ENCODE peak calls at places on chromosomes 5 and 9, in seven cellular contexts. A, S, M, T, L, K and H are unnamed samples.

GRCh38 chr9:125805057-125805456 is 57.9 kb downstream of the PBX3 start:
- DNase-seq in S (no peak), T (no peak), K (no peak), M (peak; percentile 68), L (peak; percentile 81), A (no peak), H (no peak)

GRCh38 chr5:139443766-139444473 is 4.6 kb upstream of the DNAJC18 start:
- DNase-seq in T (no peak), K (no peak), A (peak; percentile 72), L (peak; percentile 80), S (no peak), M (peak; percentile 86), H (no peak)

GRCh38 chr9:134734270-134734669 is 92.7 kb downstream of the COL5A1 start:
- DNase-seq in T (peak; percentile 61), K (no peak), L (peak; percentile 62), M (peak; percentile 60), A (no peak), S (no peak), H (no peak)

GRCh38 chr5:104241051-104241450 is 678.5 kb upstream of the NUDT12 start:
- DNase-seq in T (no peak), L (no peak), S (peak; percentile 28), K (no peak), A (peak; percentile 16), M (no peak), H (no peak)

GRCh38 chr5:153365547-153365946 is 124.9 kb upstream of the GRIA1 start:
- DNase-seq in M (no peak), T (no peak), A (no peak), L (no peak), K (no peak), S (no peak), H (no peak)

GRCh38 chr5:129412731-129413130 is 47.4 kb upstream of the ADAMTS19 start:
- DNase-seq in K (no peak), L (no peak), A (no peak), T (no peak), M (no peak), S (no peak), H (no peak)

GRCh38 chr9:113879906-113880305 is 3.8 kb downstream of the ZNF618 start:
- DNase-seq in T (no peak), K (no peak), A (no peak), L (peak; percentile 89), S (no peak), M (no peak), H (no peak)

GRCh38 chr9:129270205-129270604 is 92.1 kb upstream of the IER5L start:
- DNase-seq in A (no peak), L (no peak), M (no peak), S (no peak), K (no peak), T (no peak), H (no peak)

GRCh38 chr9:108412755-108413154 is 443.0 kb downstream of the ACTL7B start:
- DNase-seq in S (no peak), T (no peak), K (no peak), A (peak; percentile 15), M (peak; percentile 18), L (peak; percentile 11), H (no peak)

GRCh38 chr5:168472329-168472728 is 13.9 kb upstream of the RARS1 start:
- DNase-seq in S (no peak), K (no peak), L (peak; percentile 96), T (no peak), M (peak; percentile 97), A (peak; percentile 84), H (no peak)

GRCh38 chr9:4499917-4500316 is 9.6 kb downstream of the SLC1A1 start:
- DNase-seq in A (no peak), L (no peak), T (no peak), K (no peak), M (no peak), S (no peak), H (no peak)

GRCh38 chr5:91119941-91120850 is 262.9 kb downstream of the ARRDC3 start:
- DNase-seq in L (no peak), A (no peak), M (no peak), K (no peak), S (no peak), T (peak; percentile 61), H (no peak)

GRCh38 chr5:135050244-135050767 is 16.3 kb upstream of the PITX1 start:
- DNase-seq in M (no peak), T (no peak), A (no peak), S (peak; percentile 54), L (no peak), K (no peak), H (no peak)

GRCh38 chr9:89635007-89635742 is 30.4 kb downstream of the GADD45G start:
- DNase-seq in S (no peak), M (peak; percentile 90), K (no peak), L (peak; percentile 40), A (peak; percentile 88), T (no peak), H (no peak)

GRCh38 chr5:76930083-76930482 is 22.8 kb upstream of the CRHBP start:
- DNase-seq in A (no peak), S (no peak), M (no peak), L (no peak), T (no peak), K (no peak), H (no peak)
- H3K27ac ChIP-seq in A (no peak overlapping the region), S (no peak overlapping the region), M (no peak overlapping the region), L (no peak overlapping the region), T (no peak overlapping the region), K (no peak overlapping the region), H (no peak overlapping the region)

GRCh38 chr9:116691607-116692006 is 4.5 kb downstream of the TRIM32 start:
- DNase-seq in A (no peak), M (no peak), T (no peak), L (no peak), S (no peak), K (no peak), H (no peak)

GRCh38 chr9:116695441-116695840 is 8.3 kb downstream of the TRIM32 start:
- DNase-seq in T (peak; percentile 28), A (no peak), K (no peak), L (no peak), M (no peak), S (no peak), H (no peak)

GRCh38 chr9:116692619-116693018 is 5.5 kb downstream of the TRIM32 start:
- DNase-seq in S (no peak), L (no peak), T (no peak), A (no peak), K (no peak), M (peak; percentile 28), H (no peak)

GRCh38 chr9:116694892-116695291 is 7.8 kb downstream of the TRIM32 start:
- DNase-seq in S (no peak), M (no peak), K (no peak), T (no peak), A (no peak), L (no peak), H (no peak)

DNA sequence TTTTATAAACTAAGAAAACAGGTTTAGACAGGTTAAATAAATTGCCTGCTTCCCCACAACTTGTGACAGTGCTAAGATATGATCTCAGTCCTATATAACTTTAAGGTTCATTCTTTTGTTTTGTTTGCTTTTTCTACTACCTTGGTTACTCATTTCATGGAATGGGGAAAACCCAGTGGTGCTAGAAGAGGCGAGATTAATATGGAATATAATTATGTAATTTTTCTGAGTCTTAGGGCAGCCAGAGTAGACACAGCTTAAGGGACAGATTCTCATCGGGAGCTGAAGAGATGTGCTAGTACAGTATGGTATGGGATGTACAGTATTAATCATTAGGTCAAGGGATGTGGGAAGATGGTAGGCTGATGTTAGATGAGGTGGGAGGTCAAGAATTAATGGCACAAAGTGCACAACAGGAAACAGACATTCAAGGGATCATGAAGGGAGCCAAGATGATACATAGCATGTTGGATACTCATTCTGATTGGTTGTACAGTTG is 6.2 kb downstream of the TRIM32 start:
- DNase-seq in T (no peak), M (peak; percentile 72), L (peak; percentile 54), S (no peak), K (no peak), A (peak; percentile 85), H (no peak)
- H3K4me1 ChIP-seq in T (peaks cover 6% of the 10 kb centered on the region), M (peaks cover 92% of the 10 kb centered on the region), L (peaks cover 16% of the 10 kb centered on the region), S (peaks cover 37% of the 10 kb centered on the region), K (peaks cover 19% of the 10 kb centered on the region), A (peaks cover 21% of the 10 kb centered on the region), H (peaks cover 5% of the 10 kb centered on the region)

DNA sequence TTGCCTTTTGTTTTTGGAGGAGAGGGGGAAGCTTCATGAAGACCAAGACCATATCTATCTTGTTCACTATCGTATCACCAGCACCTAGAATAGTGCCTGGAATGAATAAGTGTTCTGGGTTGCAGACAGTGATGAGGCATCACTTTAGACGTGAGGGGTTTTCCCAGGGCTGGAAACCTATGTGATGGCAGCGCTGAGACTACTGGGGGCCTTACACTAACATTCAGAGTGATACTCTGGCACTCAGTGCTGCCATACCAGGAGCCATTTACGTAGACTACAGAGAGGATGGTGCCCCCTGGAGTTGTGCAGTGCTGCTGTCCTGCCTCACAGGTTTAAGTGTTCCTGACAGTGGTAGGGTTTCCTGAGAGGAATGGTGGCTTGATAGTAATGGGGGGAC is 6.9 kb downstream of the CCL19 start:
- DNase-seq in L (no peak), M (no peak), A (no peak), T (no peak), S (no peak), K (no peak), H (no peak)
- H3K27me3 ChIP-seq in L (no peaks in the 10 kb centered on the region), M (no peaks in the 10 kb centered on the region), A (no peaks in the 10 kb centered on the region), T (no peaks in the 10 kb centered on the region), S (no peaks in the 10 kb centered on the region), K (no peaks in the 10 kb centered on the region), H (no peaks in the 10 kb centered on the region)

GRCh38 chr5:56164371-56164770 is 68.8 kb downstream of the ANKRD55 start:
- DNase-seq in A (no peak), T (no peak), K (no peak), S (no peak), L (no peak), M (no peak), H (no peak)
- H3K27ac ChIP-seq in A (no peak overlapping the region), T (no peak overlapping the region), K (no peak overlapping the region), S (no peak overlapping the region), L (peak overlapping the region; percentile 3), M (no peak overlapping the region), H (no peak overlapping the region)

GRCh38 chr5:142794527-142794926 is 24.4 kb downstream of the ARHGAP26 start:
- DNase-seq in T (no peak), A (no peak), L (no peak), M (no peak), S (no peak), K (no peak), H (no peak)
- H3K4me1 ChIP-seq in T (no peaks in the 10 kb centered on the region), A (no peaks in the 10 kb centered on the region), L (no peaks in the 10 kb centered on the region), M (peaks cover 3% of the 10 kb centered on the region), S (peaks cover 56% of the 10 kb centered on the region), K (peaks cover 32% of the 10 kb centered on the region), H (no peaks in the 10 kb centered on the region)

DNA sequence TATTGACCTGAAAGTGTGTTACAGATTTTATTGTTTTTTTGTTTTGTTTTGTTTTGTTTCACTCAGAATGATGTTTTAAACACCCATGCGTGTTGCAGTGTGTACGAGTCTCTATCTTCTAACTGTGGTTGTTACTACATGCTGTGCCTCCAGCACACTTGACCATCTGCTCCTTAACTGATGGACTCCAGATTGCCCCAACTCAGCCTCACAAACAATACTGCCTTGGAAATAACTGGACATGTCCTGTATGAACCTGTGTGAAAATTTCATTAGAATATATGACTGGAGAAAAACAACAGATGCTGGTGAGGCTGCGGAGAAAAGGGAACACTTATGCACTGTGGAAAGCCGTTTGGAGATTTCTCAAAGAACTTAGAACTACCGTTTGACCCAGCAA is 68.7 kb upstream of the HAND1 start:
- DNase-seq in L (no peak), K (no peak), T (no peak), A (no peak), S (no peak), M (no peak), H (no peak)
- H3K27me3 ChIP-seq in L (peaks cover 26% of the 10 kb centered on the region), K (no peaks in the 10 kb centered on the region), T (no peaks in the 10 kb centered on the region), A (peaks cover 4% of the 10 kb centered on the region), S (no peaks in the 10 kb centered on the region), M (peaks cover 51% of the 10 kb centered on the region), H (no peaks in the 10 kb centered on the region)